ENCODE peak calls at places on chromosome 5, in five cellular contexts. K is hepatocyte, Y is AG10803, O is heart left ventricle, J is thoracic aorta. F is an unnamed sample.
A peak's percentile ranks its signal among the peaks of the same experiment; 100 is the strongest.

GRCh38 chr5:449151-449550 is 6.2 kb downstream of the EXOC3 start:
- DNase-seq in O (no peak), Y (no peak), J (no peak), K (no peak), F (no peak)

GRCh38 chr5:154543380-154543779 is 65.4 kb upstream of the HAND1 start:
- DNase-seq in K (no peak), Y (peak; percentile 8), J (no peak), O (no peak), F (no peak)

GRCh38 chr5:9148242-9148641 is 397.6 kb downstream of the SEMA5A start:
- DNase-seq in O (no peak), Y (no peak), J (no peak), K (no peak), F (no peak)

GRCh38 chr5:59187772-59188347 is 605.0 kb downstream of the RAB3C start:
- DNase-seq in Y (no peak), K (no peak), O (no peak), J (no peak), F (no peak)

GRCh38 chr5:181160-181559 is 10.1 kb upstream of the LRRC14B start:
- DNase-seq in O (peak; percentile 9), J (no peak), Y (no peak), K (no peak), F (no peak)

GRCh38 chr5:3943803-3944202 is 348.2 kb downstream of the IRX1 start:
- DNase-seq in K (no peak), Y (no peak), O (no peak), J (no peak), F (no peak)

GRCh38 chr5:148735301-148735700 is 81.0 kb upstream of the HTR4 start:
- DNase-seq in O (no peak), K (no peak), J (no peak), Y (no peak), F (no peak)

GRCh38 chr5:177490311-177490991 is 7.0 kb downstream of the PDLIM7 start:
- DNase-seq in Y (no peak), O (no peak), K (no peak), J (no peak), F (no peak)

GRCh38 chr5:65480306-65480865 is 1.3 kb downstream of the ADAMTS6 start:
- DNase-seq in O (peak; percentile 83), K (peak; percentile 75), J (peak; percentile 43), Y (peak; percentile 88), F (no peak)

DNA sequence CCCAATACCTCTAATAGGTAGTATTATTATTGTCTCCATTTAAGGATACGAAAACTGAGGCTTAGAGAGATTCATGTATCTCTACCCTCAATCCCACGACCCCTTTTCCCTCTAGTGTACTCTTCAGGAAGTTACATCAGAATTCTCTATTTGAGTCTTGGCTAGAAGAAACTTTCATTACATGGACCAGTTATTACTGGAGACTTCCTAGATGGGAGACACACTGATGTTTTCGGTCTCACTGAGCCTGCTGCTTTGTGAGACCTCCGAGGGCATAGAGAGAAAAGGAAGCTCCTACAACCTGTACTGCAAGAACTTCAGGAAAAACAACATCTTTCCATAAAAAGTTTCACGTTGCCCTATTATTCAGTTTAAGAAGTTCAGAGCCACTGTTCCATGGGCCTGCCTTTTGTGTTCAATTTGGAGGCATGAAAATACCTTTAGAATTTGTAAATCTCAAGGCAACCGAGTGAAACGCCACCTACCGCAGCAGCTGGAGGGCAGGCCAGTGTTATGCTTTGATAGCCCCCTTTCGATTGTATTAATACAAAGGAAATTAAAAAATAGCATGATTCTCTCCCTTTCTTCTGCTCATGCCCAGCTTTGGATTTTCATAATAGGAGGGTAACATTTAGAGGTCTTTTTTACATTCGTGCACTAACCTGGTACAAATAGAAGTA is 223.3 kb downstream of the EBF1 start:
- DNase-seq in O (no peak), K (no peak), Y (no peak), J (no peak), F (no peak)
- TF ChIP-seq CTCF in O (no peak), K (no peak), Y (peak; percentile 20), J (no peak), F (no peak)

DNA sequence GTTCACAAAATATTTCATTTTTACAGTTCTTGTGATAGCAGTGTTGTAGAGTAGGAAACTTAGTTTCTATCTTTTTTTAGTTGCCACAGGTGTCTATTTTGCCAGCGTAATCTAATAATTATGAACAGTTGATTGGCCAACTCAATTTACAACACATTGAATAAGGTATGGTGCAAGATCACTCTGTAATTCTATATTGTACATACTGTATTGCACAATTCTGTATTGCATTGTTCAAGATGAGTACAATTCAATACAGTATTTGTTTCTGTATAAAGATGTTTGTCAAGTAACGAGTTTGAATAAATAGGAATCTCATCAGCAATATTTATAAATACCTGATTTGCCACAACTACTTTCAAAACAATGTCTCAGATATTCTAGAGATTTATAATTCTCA is 64.2 kb upstream of the HTR1A start:
- DNase-seq in K (no peak), O (no peak), Y (no peak), J (no peak), F (no peak)
- H3K4me3 ChIP-seq in K (no peak overlapping the region), O (no peak overlapping the region), Y (no peak overlapping the region), J (no peak overlapping the region), F (no peak overlapping the region)

GRCh38 chr5:180866985-180867384 is 5.9 kb upstream of the ZFP62 start:
- DNase-seq in Y (no peak), O (no peak), K (no peak), J (no peak), F (no peak)

GRCh38 chr5:180870669-180871068 is 9.6 kb upstream of the ZFP62 start:
- DNase-seq in K (no peak), Y (no peak), O (no peak), J (no peak), F (no peak)

GRCh38 chr5:180869587-180869986 is 8.5 kb upstream of the ZFP62 start:
- DNase-seq in K (no peak), J (no peak), O (no peak), Y (no peak), F (no peak)

GRCh38 chr5:180866296-180866695 is 5.2 kb upstream of the ZFP62 start:
- DNase-seq in J (no peak), O (no peak), K (peak; percentile 19), Y (peak; percentile 7), F (no peak)

GRCh38 chr5:180868960-180869359 is 7.9 kb upstream of the ZFP62 start:
- DNase-seq in O (peak; percentile 76), K (peak; percentile 90), J (peak; percentile 34), Y (peak; percentile 66), F (peak; percentile 22)
- TF ChIP-seq CTCF in O (peak; percentile 63), K (peak; percentile 81), J (peak; percentile 70), Y (peak; percentile 91), F (peak; percentile 94)

DNA sequence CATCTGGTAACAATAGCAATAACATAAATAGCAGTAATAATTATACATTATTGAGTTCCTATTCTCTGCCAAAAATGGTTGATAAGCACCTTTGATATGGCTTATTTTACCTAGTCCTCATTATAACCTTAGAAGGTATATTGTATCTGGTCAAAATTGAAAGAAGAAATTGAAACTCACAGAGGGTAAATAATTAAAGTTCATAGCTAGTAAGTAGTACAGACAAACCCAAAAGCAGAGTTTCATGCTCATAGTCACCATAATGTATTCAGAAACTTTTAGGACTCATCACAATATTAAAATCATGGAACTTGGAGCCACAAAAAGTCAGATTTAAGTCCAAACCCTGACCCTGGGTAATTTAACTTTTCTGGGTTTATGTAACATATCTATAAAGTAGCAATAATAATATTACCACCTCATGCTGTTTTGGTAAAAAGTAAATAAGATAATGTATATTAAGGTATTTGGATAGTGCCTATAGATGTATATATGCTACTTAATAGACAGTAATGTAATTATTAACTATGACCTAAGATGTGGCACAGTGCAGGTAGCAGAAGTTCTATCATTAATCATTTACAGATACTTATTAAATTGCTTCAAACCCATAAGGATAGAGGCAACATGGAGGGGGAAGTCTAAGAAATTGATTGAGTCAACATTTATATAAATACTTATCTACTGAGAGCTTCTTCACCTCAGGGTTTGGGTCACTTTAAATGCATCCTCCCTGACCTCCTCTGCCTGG is 32.4 kb downstream of the STK32A start:
- DNase-seq in K (no peak), O (no peak), J (no peak), Y (no peak), F (no peak)
- H3K4me3 ChIP-seq in K (no peak overlapping the region), O (no peak overlapping the region), J (no peak overlapping the region), Y (no peak overlapping the region), F (no peak overlapping the region)

DNA sequence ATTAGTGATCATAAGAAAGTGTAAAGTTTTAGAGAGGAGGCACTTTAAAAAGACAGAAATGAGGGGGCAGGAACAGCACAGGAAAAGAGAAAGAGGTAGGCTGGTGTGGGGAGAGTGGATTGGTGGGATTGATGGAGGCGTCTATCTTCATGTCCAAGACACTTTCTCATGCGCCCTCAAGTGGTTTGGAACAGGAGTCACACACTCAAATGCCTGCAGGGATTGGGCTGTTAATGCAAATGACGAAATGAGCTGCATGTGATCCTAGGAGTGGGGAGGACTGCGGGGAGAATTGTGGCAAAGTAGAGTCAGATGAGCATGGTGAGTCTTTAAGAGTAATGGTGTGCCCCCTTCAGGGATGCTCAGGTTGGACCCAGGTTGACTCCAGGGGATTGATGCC is 5.5 kb downstream of the SLC36A3 start:
- DNase-seq in J (no peak), O (peak; percentile 27), Y (peak; percentile 33), K (peak; percentile 60), F (no peak)
- TF ChIP-seq CTCF in J (no peak), O (no peak), Y (peak; percentile 50), K (peak; percentile 44), F (peak; percentile 52)

GRCh38 chr5:124742983-124743533 is 3.4 kb downstream of the ZNF608 start:
- DNase-seq in O (no peak), Y (peak; percentile 49), J (no peak), K (peak; percentile 65), F (peak; percentile 86)
- H3K4me3 ChIP-seq in O (peak overlapping the region; percentile 60), Y (no peak overlapping the region), J (peak overlapping the region; percentile 76), K (peak overlapping the region; percentile 65), F (peak overlapping the region; percentile 77)

GRCh38 chr5:162817381-162817780 is 620.0 kb upstream of the CCNG1 start:
- DNase-seq in O (no peak), Y (no peak), J (no peak), K (peak; percentile 6), F (no peak)
- TF ChIP-seq CTCF in O (no peak), Y (no peak), J (no peak), K (peak; percentile 4), F (no peak)

GRCh38 chr5:173745123-173745522 is 128.7 kb upstream of the BOD1 start:
- DNase-seq in J (no peak), Y (no peak), O (no peak), K (no peak), F (no peak)
- H3K4me3 ChIP-seq in J (no peak overlapping the region), Y (no peak overlapping the region), O (no peak overlapping the region), K (no peak overlapping the region), F (no peak overlapping the region)

GRCh38 chr5:110414360-110414759 is 312.1 kb downstream of the TMEM232 start:
- DNase-seq in K (peak; percentile 34), J (no peak), Y (peak; percentile 42), O (no peak), F (no peak)
- TF ChIP-seq CTCF in K (peak; percentile 57), J (peak; percentile 32), Y (peak; percentile 66), O (no peak), F (peak; percentile 79)

GRCh38 chr5:149823350-149823749 is 93.2 kb downstream of the PPARGC1B start:
- DNase-seq in K (no peak), O (no peak), J (no peak), Y (no peak), F (no peak)

GRCh38 chr5:149827086-149827485 is 97.0 kb downstream of the PPARGC1B start:
- DNase-seq in K (no peak), O (no peak), Y (no peak), J (no peak), F (no peak)

GRCh38 chr5:149826574-149826973 is 96.5 kb downstream of the PPARGC1B start:
- DNase-seq in O (peak; percentile 75), Y (no peak), K (no peak), J (no peak), F (no peak)

GRCh38 chr5:149824115-149824514 is 94.0 kb downstream of the PPARGC1B start:
- DNase-seq in K (no peak), Y (no peak), J (no peak), O (no peak), F (no peak)

GRCh38 chr5:149824851-149825250 is 94.7 kb downstream of the PPARGC1B start:
- DNase-seq in Y (no peak), J (no peak), O (peak; percentile 77), K (no peak), F (no peak)
- H3K4me3 ChIP-seq in Y (no peak overlapping the region), J (no peak overlapping the region), O (no peak overlapping the region), K (no peak overlapping the region), F (no peak overlapping the region)